ENCODE peak calls at places on chromosome 1, in seven cellular contexts. D, Y, C, V, I, L and K are unnamed samples.

GRCh38 chr1:169460193-169460833 is 25.4 kb downstream of the SLC19A2 start:
- DNase-seq in Y (no peak), L (no peak), I (no peak), D (no peak), C (peak; percentile 73), V (no peak), K (peak; percentile 6)

GRCh38 chr1:170265234-170265633 is 119.5 kb downstream of the NTMT2 start:
- DNase-seq in L (no peak), C (no peak), V (no peak), I (no peak), Y (no peak), D (no peak), K (no peak)

GRCh38 chr1:202010042-202011015 is at the start of gene ELF3:
- DNase-seq in I (no peak), V (no peak), Y (no peak), D (peak; percentile 97), L (peak; percentile 20), C (peak; percentile 30), K (no peak)

GRCh38 chr1:6614019-6614952 is 755 bp downstream of the PHF13 start:
- DNase-seq in C (peak; percentile 56), V (no peak), Y (no peak), D (peak; percentile 56), I (no peak), L (peak; percentile 81), K (no peak)

GRCh38 chr1:9062846-9063245 is 6.6 kb downstream of the SLC2A5 start:
- DNase-seq in D (no peak), I (no peak), V (no peak), L (no peak), Y (no peak), C (no peak), K (no peak)

GRCh38 chr1:160325252-160325651 is 17.8 kb downstream of the COPA start:
- DNase-seq in V (no peak), L (no peak), C (no peak), I (no peak), Y (no peak), D (no peak), K (no peak)

GRCh38 chr1:22794691-22795090 is 84.1 kb downstream of the EPHB2 start:
- DNase-seq in Y (no peak), C (no peak), L (peak; percentile 37), V (no peak), D (no peak), I (no peak), K (no peak)

GRCh38 chr1:218521414-218522169 is 176.5 kb downstream of the TGFB2 start:
- DNase-seq in Y (peak; percentile 40), V (no peak), L (peak; percentile 61), D (no peak), C (peak; percentile 75), I (no peak), K (peak; percentile 58)

GRCh38 chr1:53729536-53730485 is 9.2 kb downstream of the GLIS1 start:
- DNase-seq in L (peak; percentile 46), Y (no peak), V (no peak), D (no peak), I (no peak), C (no peak), K (no peak)

GRCh38 chr1:9350011-9350907 is 57.6 kb downstream of the SPSB1 start:
- DNase-seq in L (peak; percentile 75), Y (no peak), V (peak; percentile 32), I (no peak), C (peak; percentile 68), D (no peak), K (peak; percentile 79)